ENCODE peak calls at places on chromosomes 3 and 15, in six cellular contexts. One of them, this sample, is unnamed.

GRCh38 chr3:79364784-79365183 is 403.0 kb downstream of the ROBO1 start:
- DNase-seq in A549: no peak
- DNase-seq in K562: no peak
- DNase-seq in HepG2: no peak
- DNase-seq in H1: no peak
- DNase-seq in HCT116: no peak
- DNase-seq in this sample: no peak

GRCh38 chr15:94875550-94875949 is 644.2 kb downstream of the MCTP2 start:
- DNase-seq in A549: no peak
- DNase-seq in K562: no peak
- DNase-seq in HepG2: no peak
- DNase-seq in H1: no peak
- DNase-seq in HCT116: no peak
- DNase-seq in this sample: no peak

GRCh38 chr3:169604568-169604967 is 58.9 kb downstream of the MECOM start:
- DNase-seq in A549: no peak
- DNase-seq in K562: no peak
- DNase-seq in HepG2: no peak
- DNase-seq in H1: no peak
- DNase-seq in HCT116: peak
- DNase-seq in this sample: no peak

GRCh38 chr15:23629234-23629805 is 18.3 kb downstream of the MAGEL2 start:
- DNase-seq in A549: no peak
- DNase-seq in K562: peak
- DNase-seq in HepG2: no peak
- DNase-seq in H1: no peak
- DNase-seq in HCT116: no peak
- DNase-seq in this sample: no peak

GRCh38 chr3:39933986-39934693 is 124.7 kb downstream of the MYRIP start:
- DNase-seq in A549: no peak
- DNase-seq in K562: no peak
- DNase-seq in HepG2: no peak
- DNase-seq in H1: no peak
- DNase-seq in HCT116: no peak
- DNase-seq in this sample: no peak

GRCh38 chr3:129226374-129226773 is 23.0 kb upstream of the COPG1 start:
- DNase-seq in A549: peak
- DNase-seq in K562: peak
- DNase-seq in HepG2: no peak
- DNase-seq in H1: no peak
- DNase-seq in HCT116: peak
- DNase-seq in this sample: peak

GRCh38 chr15:66735909-66736305 is 33.9 kb downstream of the SMAD6 start:
- DNase-seq in A549: no peak
- DNase-seq in K562: no peak
- DNase-seq in HepG2: no peak
- DNase-seq in H1: no peak
- DNase-seq in HCT116: no peak
- DNase-seq in this sample: no peak

GRCh38 chr3:55688154-55688553 is 201.0 kb upstream of the WNT5A start:
- DNase-seq in A549: no peak
- DNase-seq in K562: no peak
- DNase-seq in HepG2: no peak
- DNase-seq in H1: no peak
- DNase-seq in HCT116: no peak
- DNase-seq in this sample: no peak

GRCh38 chr3:12135029-12135634 is 23.6 kb downstream of the TIMP4 start:
- DNase-seq in A549: peak
- DNase-seq in K562: peak
- DNase-seq in HepG2: peak
- DNase-seq in H1: peak
- DNase-seq in HCT116: peak
- DNase-seq in this sample: peak

GRCh38 chr15:99102332-99103235 is 2.3 kb upstream of the SYNM start:
- DNase-seq in A549: no peak
- DNase-seq in K562: no peak
- DNase-seq in HepG2: no peak
- DNase-seq in H1: no peak
- DNase-seq in HCT116: no peak
- DNase-seq in this sample: no peak

GRCh38 chr3:154228561-154229216 is 95.6 kb downstream of the DHX36 start:
- DNase-seq in A549: no peak
- DNase-seq in K562: no peak
- DNase-seq in HepG2: no peak
- DNase-seq in H1: no peak
- DNase-seq in HCT116: no peak
- DNase-seq in this sample: peak

GRCh38 chr3:62688050-62688449 is 187.2 kb downstream of the CADPS start:
- DNase-seq in A549: no peak
- DNase-seq in K562: no peak
- DNase-seq in HepG2: no peak
- DNase-seq in H1: no peak
- DNase-seq in HCT116: no peak
- DNase-seq in this sample: no peak

GRCh38 chr15:55694652-55695150 is 48.3 kb downstream of the PRTG start:
- DNase-seq in A549: no peak
- DNase-seq in K562: no peak
- DNase-seq in HepG2: no peak
- DNase-seq in H1: no peak
- DNase-seq in HCT116: no peak
- DNase-seq in this sample: peak

GRCh38 chr15:66461917-66462316 is 35.6 kb downstream of the SNAPC5 start:
- DNase-seq in A549: no peak
- DNase-seq in K562: no peak
- DNase-seq in HepG2: no peak
- DNase-seq in H1: no peak
- DNase-seq in HCT116: no peak
- DNase-seq in this sample: peak

GRCh38 chr3:177377166-177377565 is 179.9 kb upstream of the TBL1XR1 start:
- DNase-seq in A549: no peak
- DNase-seq in K562: no peak
- DNase-seq in HepG2: no peak
- DNase-seq in H1: no peak
- DNase-seq in HCT116: no peak
- DNase-seq in this sample: no peak

GRCh38 chr3:150588027-150588830 is 14.9 kb upstream of the SELENOT start:
- DNase-seq in A549: no peak
- DNase-seq in K562: no peak
- DNase-seq in HepG2: no peak
- DNase-seq in H1: no peak
- DNase-seq in HCT116: no peak
- DNase-seq in this sample: no peak

GRCh38 chr3:156509209-156510174 is 45.4 kb downstream of the SSR3 start:
- DNase-seq in A549: peak
- DNase-seq in K562: peak
- DNase-seq in HepG2: peak
- DNase-seq in H1: no peak
- DNase-seq in HCT116: peak
- DNase-seq in this sample: peak

GRCh38 chr15:32706704-32707103 is 11.1 kb upstream of the GREM1 start:
- DNase-seq in A549: no peak
- DNase-seq in K562: no peak
- DNase-seq in HepG2: no peak
- DNase-seq in H1: no peak
- DNase-seq in HCT116: no peak
- DNase-seq in this sample: no peak

GRCh38 chr3:134242649-134243637 is 7.7 kb downstream of the RYK start:
- DNase-seq in A549: no peak
- DNase-seq in K562: no peak
- DNase-seq in HepG2: peak
- DNase-seq in H1: no peak
- DNase-seq in HCT116: peak
- DNase-seq in this sample: peak

GRCh38 chr15:52028431-52029093 is 9.5 kb downstream of the MAPK6 start:
- DNase-seq in A549: no peak
- DNase-seq in K562: no peak
- DNase-seq in HepG2: no peak
- DNase-seq in H1: no peak
- DNase-seq in HCT116: no peak
- DNase-seq in this sample: no peak

GRCh38 chr3:179436517-179436916 is 14.8 kb downstream of the GNB4 start:
- DNase-seq in A549: no peak
- DNase-seq in K562: no peak
- DNase-seq in HepG2: no peak
- DNase-seq in H1: no peak
- DNase-seq in HCT116: no peak
- DNase-seq in this sample: no peak

GRCh38 chr3:159764211-159765024 is 224.2 kb upstream of the IL12A start:
- DNase-seq in A549: peak
- DNase-seq in K562: no peak
- DNase-seq in HepG2: no peak
- DNase-seq in H1: no peak
- DNase-seq in HCT116: no peak
- DNase-seq in this sample: peak

GRCh38 chr15:77026501-77027110 is 31.7 kb downstream of the PSTPIP1 start:
- DNase-seq in A549: no peak
- DNase-seq in K562: no peak
- DNase-seq in HepG2: no peak
- DNase-seq in H1: no peak
- DNase-seq in HCT116: no peak
- DNase-seq in this sample: no peak

GRCh38 chr3:50610181-50610971 is 1.2 kb downstream of the CISH start:
- DNase-seq in A549: no peak
- DNase-seq in K562: no peak
- DNase-seq in HepG2: no peak
- DNase-seq in H1: no peak
- DNase-seq in HCT116: no peak
- DNase-seq in this sample: no peak

GRCh38 chr3:23455775-23456174 is 252.6 kb downstream of the UBE2E2 start:
- DNase-seq in A549: no peak
- DNase-seq in K562: no peak
- DNase-seq in HepG2: no peak
- DNase-seq in H1: no peak
- DNase-seq in HCT116: no peak
- DNase-seq in this sample: peak

GRCh38 chr3:53677406-53677805 is 168.8 kb downstream of the CHDH start:
- DNase-seq in A549: no peak
- DNase-seq in K562: peak
- DNase-seq in HepG2: peak
- DNase-seq in H1: no peak
- DNase-seq in HCT116: no peak
- DNase-seq in this sample: no peak

GRCh38 chr3:25744477-25744876 is 38.8 kb downstream of the NGLY1 start:
- DNase-seq in A549: no peak
- DNase-seq in K562: no peak
- DNase-seq in HepG2: no peak
- DNase-seq in H1: no peak
- DNase-seq in HCT116: no peak
- DNase-seq in this sample: no peak

GRCh38 chr3:171971919-171972526 is 67.4 kb upstream of the FNDC3B start:
- DNase-seq in A549: no peak
- DNase-seq in K562: no peak
- DNase-seq in HepG2: no peak
- DNase-seq in H1: no peak
- DNase-seq in HCT116: no peak
- DNase-seq in this sample: peak

GRCh38 chr3:195155842-195156241 is 115.1 kb downstream of the XXYLT1 start:
- DNase-seq in A549: no peak
- DNase-seq in K562: no peak
- DNase-seq in HepG2: no peak
- DNase-seq in H1: no peak
- DNase-seq in HCT116: no peak
- DNase-seq in this sample: peak
- TF ChIP-seq CEBPB in A549: no peak
- TF ChIP-seq CEBPB in K562: no peak
- TF ChIP-seq CEBPB in HepG2: no peak
- TF ChIP-seq CEBPB in H1: no peak
- TF ChIP-seq CEBPB in HCT116: no peak
- TF ChIP-seq CEBPB in this sample: no peak

GRCh38 chr3:9508781-9509180 is 44.8 kb downstream of the LHFPL4 start:
- DNase-seq in A549: no peak
- DNase-seq in K562: no peak
- DNase-seq in HepG2: no peak
- DNase-seq in H1: no peak
- DNase-seq in HCT116: no peak
- DNase-seq in this sample: no peak
- TF ChIP-seq CEBPB in A549: no peak
- TF ChIP-seq CEBPB in K562: no peak
- TF ChIP-seq CEBPB in HepG2: no peak
- TF ChIP-seq CEBPB in H1: no peak
- TF ChIP-seq CEBPB in HCT116: no peak
- TF ChIP-seq CEBPB in this sample: no peak

DNA sequence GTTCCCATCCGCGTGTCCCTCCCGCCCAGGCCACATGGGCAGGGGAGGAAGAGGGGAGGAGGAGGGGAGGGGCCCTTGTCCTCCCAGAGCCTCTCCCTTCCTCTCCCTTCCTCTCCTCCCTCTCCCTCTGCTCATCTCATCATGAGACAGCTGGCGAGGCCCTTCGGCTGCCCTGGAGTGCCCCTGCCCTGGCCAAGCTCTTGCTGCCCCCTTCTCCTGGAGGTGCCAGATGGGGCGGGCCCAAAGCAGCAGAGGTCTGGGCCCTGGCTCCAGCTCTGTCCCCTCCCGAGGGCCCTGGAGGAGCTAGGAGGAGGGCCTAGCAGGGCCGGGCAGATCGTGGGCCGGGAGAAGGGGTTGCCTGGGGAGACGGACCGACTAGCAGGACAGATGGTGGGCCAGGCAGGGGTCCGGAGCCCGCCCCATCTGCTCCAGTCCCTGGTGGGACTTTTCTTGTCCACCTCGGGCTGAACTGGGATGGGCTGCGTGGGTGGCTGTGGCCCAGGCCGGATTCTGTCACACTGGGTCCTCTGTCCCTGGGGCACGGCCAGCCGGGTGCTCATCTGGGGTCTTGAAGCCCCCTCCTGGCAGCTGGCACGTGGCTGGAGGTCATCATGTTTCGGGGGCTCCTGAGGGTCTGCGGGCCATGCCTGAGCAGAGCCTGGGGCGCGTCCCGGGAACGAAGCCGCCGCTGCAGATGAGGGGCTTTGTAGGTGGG is 183.4 kb downstream of the GOLGA6L6 start:
- DNase-seq in A549: no peak
- DNase-seq in K562: no peak
- DNase-seq in HepG2: no peak
- DNase-seq in H1: no peak
- DNase-seq in HCT116: no peak
- DNase-seq in this sample: no peak
- TF ChIP-seq CEBPB in A549: no peak
- TF ChIP-seq CEBPB in K562: no peak
- TF ChIP-seq CEBPB in HepG2: no peak
- TF ChIP-seq CEBPB in H1: no peak
- TF ChIP-seq CEBPB in HCT116: no peak
- TF ChIP-seq CEBPB in this sample: no peak

DNA sequence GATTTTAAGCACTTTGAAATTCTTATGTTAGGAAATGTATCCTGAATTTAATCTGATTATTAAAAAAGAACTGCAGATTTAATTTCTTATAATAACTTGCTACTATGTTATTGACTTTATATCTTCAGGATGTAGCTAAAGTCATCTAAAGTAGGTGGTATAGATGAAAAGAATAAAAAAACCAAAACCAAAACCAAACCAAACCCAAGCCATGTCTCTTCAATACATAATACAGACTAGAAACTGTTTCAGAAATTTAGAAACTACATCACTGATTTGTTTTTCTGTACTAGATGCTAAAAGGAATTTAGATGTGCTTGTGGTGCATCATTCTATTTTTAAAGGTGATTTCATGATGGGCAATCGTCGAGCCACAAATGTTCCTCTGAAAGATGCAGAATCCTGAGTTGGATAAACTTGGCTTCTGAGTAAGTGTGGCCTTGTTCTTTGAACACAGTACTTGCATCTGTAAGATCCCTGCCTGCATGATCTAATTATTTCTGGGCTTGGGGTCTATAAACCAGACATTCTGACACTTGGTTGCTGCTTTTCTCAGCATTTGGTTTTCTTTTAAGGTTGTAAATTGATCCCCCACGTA is 287.1 kb upstream of the SUCLG2 start:
- DNase-seq in A549: no peak
- DNase-seq in K562: no peak
- DNase-seq in HepG2: no peak
- DNase-seq in H1: no peak
- DNase-seq in HCT116: no peak
- DNase-seq in this sample: no peak
- TF ChIP-seq CEBPB in A549: no peak
- TF ChIP-seq CEBPB in K562: no peak
- TF ChIP-seq CEBPB in HepG2: no peak
- TF ChIP-seq CEBPB in H1: no peak
- TF ChIP-seq CEBPB in HCT116: no peak
- TF ChIP-seq CEBPB in this sample: no peak